ENCODE peak calls at places on chromosomes 4 and X, in five cellular contexts. W, U, F, J and V are unnamed samples. For H3K4me1, the result is how much of the 10 kb centered on the place peaks cover.

GRCh38 chr4:8192748-8193738 is 6.0 kb upstream of the SH3TC1 start:
- DNase-seq in W (peak), F (no peak), J (no peak), U (peak), V (no peak)

GRCh38 chr4:85496146-85496849 is 21.3 kb downstream of the ARHGAP24 start:
- DNase-seq in J (no peak), W (no peak), U (no peak), F (no peak), V (no peak)

GRCh38 chr4:23040539-23040938 is 347.8 kb downstream of the GBA3 start:
- DNase-seq in F (no peak), U (no peak), W (no peak), J (no peak), V (no peak)

GRCh38 chrX:110418220-110418856 is 59.7 kb downstream of the RTL9 start:
- DNase-seq in W (no peak), U (peak), J (no peak), F (no peak), V (no peak)

GRCh38 chrX:45172890-45173289 is 27.8 kb downstream of the DIPK2B start:
- DNase-seq in F (peak), J (no peak), W (peak), U (no peak), V (no peak)

GRCh38 chrX:108285918-108286317 is 152.3 kb downstream of the COL4A6 start:
- DNase-seq in J (no peak), F (no peak), U (no peak), W (no peak), V (no peak)

GRCh38 chr4:2194556-2194955 is 47.4 kb downstream of the HAUS3 start:
- DNase-seq in U (no peak), F (no peak), J (no peak), W (no peak), V (no peak)

GRCh38 chr4:184664445-184665210 is 15.1 kb downstream of the PRIMPOL start:
- DNase-seq in U (peak), W (no peak), F (no peak), J (no peak), V (no peak)

GRCh38 chr4:126748736-126749135 is 884.0 kb upstream of the INTU start:
- DNase-seq in J (no peak), W (no peak), F (peak), U (no peak), V (no peak)

GRCh38 chr4:117898496-117898895 is 135.8 kb upstream of the NDST3 start:
- DNase-seq in U (no peak), F (no peak), J (no peak), W (no peak), V (no peak)

GRCh38 chr4:56907489-56908205 is at the start of gene REST:
- DNase-seq in J (peak), W (peak), F (peak), U (peak), V (peak)

GRCh38 chrX:37958493-37959211 is 47.7 kb upstream of the SYTL5 start:
- DNase-seq in W (peak), F (no peak), U (no peak), J (no peak), V (no peak)

GRCh38 chrX:6149231-6149870 is 79.3 kb downstream of the NLGN4X start:
- DNase-seq in F (peak), W (no peak), U (peak), J (no peak), V (no peak)

GRCh38 chrX:55709735-55710134 is 7.8 kb upstream of the RRAGB start:
- DNase-seq in U (no peak), J (no peak), F (peak), W (no peak), V (no peak)

GRCh38 chr4:184315675-184316359 is 98.1 kb upstream of the ENPP6 start:
- DNase-seq in J (no peak), U (no peak), F (no peak), W (no peak), V (no peak)

GRCh38 chr4:119025916-119026661 is 109.5 kb upstream of the MYOZ2 start:
- DNase-seq in F (peak), U (no peak), W (no peak), J (no peak), V (no peak)

GRCh38 chr4:5361968-5362367 is 310.7 kb downstream of the STK32B start:
- DNase-seq in J (no peak), F (peak), U (no peak), W (no peak), V (no peak)

GRCh38 chr4:5399790-5400421 is 308.5 kb downstream of the EVC2 start:
- DNase-seq in U (peak), J (no peak), W (peak), F (no peak), V (no peak)

GRCh38 chr4:10179957-10180602 is 63.5 kb upstream of the WDR1 start:
- DNase-seq in U (no peak), J (no peak), F (no peak), W (no peak), V (no peak)
- H3K4me1 ChIP-seq in U (under half), J (under half), F (under half), W (under half), V (under half)

DNA sequence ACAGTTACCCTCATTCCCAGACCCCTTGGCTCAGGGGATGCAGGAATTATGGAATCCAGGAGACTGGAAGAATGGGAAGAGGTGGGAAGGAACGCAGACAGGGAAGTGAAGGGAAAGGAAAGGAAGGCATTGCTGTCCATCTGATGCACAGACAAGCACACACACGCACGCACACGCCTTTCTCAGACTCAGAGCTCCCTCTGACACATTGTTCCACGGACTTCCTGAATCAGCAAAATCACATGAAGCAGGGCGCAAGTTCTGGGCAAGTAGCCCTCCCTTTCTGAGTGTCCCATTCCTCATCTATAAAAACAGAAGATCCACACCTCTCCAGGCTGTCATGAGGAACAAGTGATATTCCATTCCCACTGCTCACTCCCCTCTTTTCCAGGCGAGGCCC is 13.2 kb downstream of the IQSEC2 start:
- DNase-seq in U (no peak), F (peak), J (no peak), W (no peak), V (no peak)
- H3K9ac ChIP-seq in U (no peak), F (no peak), J (no peak), W (no peak), V (no peak)

GRCh38 chrX:112670290-112670689 is 9.4 kb downstream of the LHFPL1 start:
- DNase-seq in F (no peak), J (no peak), U (no peak), W (no peak), V (no peak)
- H3K4me1 ChIP-seq in F (under half), J (under half), U (under half), W (under half), V (under half)

DNA sequence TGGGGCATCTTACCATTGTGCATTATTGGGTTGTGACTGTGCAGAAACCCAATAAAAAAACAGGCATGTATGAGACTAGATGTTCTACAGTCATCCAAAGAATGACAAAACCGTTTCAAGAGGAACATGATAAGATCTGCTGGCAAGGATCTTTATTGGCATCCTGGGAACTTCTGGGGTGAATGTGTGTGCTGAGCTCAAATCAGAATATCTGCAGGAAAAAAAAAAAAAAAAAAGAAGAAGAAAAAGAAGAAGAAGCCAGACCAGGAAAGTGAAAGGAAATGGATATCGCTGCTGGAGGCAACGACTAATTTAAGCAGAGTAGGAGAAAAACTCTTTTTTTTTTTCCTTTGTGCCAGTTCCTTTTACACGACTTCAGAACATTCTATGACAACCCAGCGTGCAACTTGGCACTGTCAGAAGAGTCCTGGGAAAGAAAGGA is 484.2 kb upstream of the BOD1L1 start:
- DNase-seq in U (no peak), F (peak), J (no peak), W (no peak), V (no peak)
- H3K9ac ChIP-seq in U (peak), F (no peak), J (no peak), W (no peak), V (no peak)

DNA sequence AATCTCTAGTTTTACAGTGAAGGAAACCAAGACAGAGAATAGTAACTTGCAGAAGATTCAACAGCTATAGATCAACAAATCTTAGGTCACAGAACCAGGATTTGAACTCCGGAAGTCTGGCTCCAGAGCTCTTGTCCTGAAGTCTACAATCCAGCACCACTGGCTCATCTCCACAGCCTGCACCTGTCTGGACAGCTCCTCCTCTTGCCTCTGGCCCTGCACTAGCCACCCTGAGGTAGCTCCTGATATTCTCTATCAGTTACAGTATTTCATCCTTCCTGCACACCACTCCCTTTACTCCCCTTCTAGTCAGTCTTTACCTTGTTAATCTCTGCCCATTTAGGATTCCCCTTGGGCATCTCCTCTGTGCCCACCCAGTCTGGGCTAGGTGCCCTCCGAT is 58.1 kb upstream of the LNX1 start:
- DNase-seq in W (no peak), J (no peak), U (no peak), F (no peak), V (no peak)
- H3K4me1 ChIP-seq in W (under half), J (under half), U (under half), F (under half), V (under half)

GRCh38 chr4:18981234-18981615 is 959.7 kb upstream of the LCORL start:
- DNase-seq in F (peak), J (no peak), U (no peak), W (no peak), V (no peak)
- H3K9ac ChIP-seq in F (no peak), J (no peak), U (no peak), W (no peak), V (no peak)

GRCh38 chrX:39767446-39767845 is 330.3 kb downstream of the BCOR start:
- DNase-seq in F (no peak), W (no peak), J (no peak), U (no peak), V (no peak)

GRCh38 chrX:39772057-39772832 is 325.5 kb downstream of the BCOR start:
- DNase-seq in F (no peak), W (peak), U (no peak), J (peak), V (no peak)

GRCh38 chrX:39771089-39771488 is 326.7 kb downstream of the BCOR start:
- DNase-seq in U (no peak), F (no peak), W (no peak), J (no peak), V (no peak)

GRCh38 chrX:39766882-39767281 is 330.9 kb downstream of the BCOR start:
- DNase-seq in F (no peak), U (peak), W (no peak), J (no peak), V (no peak)

DNA sequence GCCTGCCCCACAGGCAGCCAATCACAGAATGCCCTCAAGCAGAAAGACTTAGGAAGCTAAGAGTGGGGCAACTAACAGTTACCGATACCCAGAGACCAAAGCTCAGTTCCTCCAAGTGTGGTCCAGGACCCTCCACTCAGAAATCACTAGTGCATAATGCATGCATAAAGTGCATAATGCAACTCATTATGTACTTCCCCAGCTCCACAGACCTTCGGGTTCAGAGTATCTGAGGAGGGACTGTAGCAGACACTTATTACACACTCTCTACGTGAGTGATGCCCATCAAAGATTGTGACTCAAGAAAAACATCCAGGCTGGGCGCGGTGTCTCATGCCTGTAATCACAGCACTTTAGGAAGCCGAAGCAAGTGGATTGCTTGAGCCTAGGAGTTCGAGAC is 328.0 kb downstream of the BCOR start:
- DNase-seq in U (no peak), W (no peak), F (no peak), J (no peak), V (no peak)
- H3K4me1 ChIP-seq in U (under half), W (under half), F (under half), J (under half), V (under half)